ENCODE peak calls at places on chromosomes 6 and 20, in five cellular contexts. E, T, S, F and M are unnamed samples.

GRCh38 chr6:39847216-39847615 is 55.0 kb downstream of the DAAM2 start:
- DNase-seq in S (no peak), T (no peak), E (peak), F (no peak), M (no peak)

GRCh38 chr6:126107475-126108121 is 121.3 kb downstream of the TRMT11 start:
- DNase-seq in F (no peak), S (no peak), T (peak), E (peak), M (no peak)

GRCh38 chr20:44776977-44777376 is 31.3 kb downstream of the KCNK15 start:
- DNase-seq in E (peak), T (peak), F (peak), S (no peak), M (peak)

GRCh38 chr6:107670792-107671199 is 153.3 kb downstream of the SCML4 start:
- DNase-seq in S (no peak), E (peak), F (peak), T (peak), M (peak)

GRCh38 chr20:535958-536357 is 7.6 kb downstream of the CSNK2A1 start:
- DNase-seq in E (no peak), F (no peak), S (no peak), T (no peak), M (peak)

GRCh38 chr6:141607956-141608355 is 524.8 kb upstream of the GJE1 start:
- DNase-seq in T (no peak), E (no peak), F (no peak), S (no peak), M (no peak)

GRCh38 chr6:170344631-170345576 is 38.3 kb downstream of the FAM120B start:
- DNase-seq in F (peak), T (no peak), E (no peak), S (peak), M (no peak)

GRCh38 chr6:161353208-161353613 is 79.3 kb upstream of the AGPAT4 start:
- DNase-seq in E (peak), T (peak), S (peak), F (peak), M (peak)

GRCh38 chr6:17506531-17506930 is 93.6 kb upstream of the FAM8A1 start:
- DNase-seq in E (no peak), F (no peak), T (no peak), S (no peak), M (no peak)

GRCh38 chr6:95593025-95593424 is 15.7 kb downstream of the MANEA start:
- DNase-seq in T (no peak), E (no peak), F (peak), S (no peak), M (no peak)

GRCh38 chr6:134253681-134254080 is 64.2 kb downstream of the SGK1 start:
- DNase-seq in E (peak), S (no peak), F (no peak), T (peak), M (peak)

GRCh38 chr6:115544765-115545409 is 515.8 kb downstream of the FRK start:
- DNase-seq in F (no peak), T (no peak), E (no peak), S (no peak), M (no peak)

GRCh38 chr6:39076993-39077535 is 28.5 kb downstream of the GLP1R start:
- DNase-seq in E (no peak), T (no peak), F (no peak), S (no peak), M (no peak)

GRCh38 chr20:3042621-3043020 is 801 bp upstream of the GNRH2 start:
- DNase-seq in F (no peak), S (no peak), E (peak), T (no peak), M (no peak)

GRCh38 chr6:31771992-31772358 is 5.2 kb downstream of the VWA7 start:
- DNase-seq in F (no peak), E (no peak), T (no peak), S (no peak), M (no peak)

GRCh38 chr6:133701633-133702331 is 187.1 kb upstream of the TCF21 start:
- DNase-seq in E (no peak), T (no peak), S (no peak), F (peak), M (peak)

GRCh38 chr20:57006411-57007170 is 259.9 kb downstream of the BMP7 start:
- DNase-seq in F (peak), T (peak), E (no peak), S (no peak), M (no peak)

GRCh38 chr20:52340036-52340634 is 148.6 kb upstream of the ZFP64 start:
- DNase-seq in S (no peak), E (peak), T (no peak), F (peak), M (no peak)

GRCh38 chr6:116444092-116444491 is 17.1 kb upstream of the CALHM6 start:
- DNase-seq in F (peak), S (peak), E (peak), T (peak), M (peak)

GRCh38 chr6:118391086-118391485 is 157.0 kb upstream of the PLN start:
- DNase-seq in E (no peak), S (no peak), T (no peak), F (no peak), M (no peak)

GRCh38 chr20:43959079-43959919 is 44.6 kb downstream of the TOX2 start:
- DNase-seq in E (no peak), T (no peak), S (no peak), F (peak), M (no peak)

GRCh38 chr6:137028912-137029311 is 15.9 kb downstream of the IL20RA start:
- DNase-seq in F (peak), S (no peak), E (no peak), T (no peak), M (no peak)

GRCh38 chr6:44034931-44035345 is 92.3 kb downstream of the MRPL14 start:
- DNase-seq in E (no peak), F (peak), S (no peak), T (no peak), M (no peak)

GRCh38 chr6:47519279-47519678 is 41.7 kb downstream of the CD2AP start:
- DNase-seq in F (no peak), T (no peak), E (no peak), S (no peak), M (no peak)

GRCh38 chr6:90643366-90643765 is 56.5 kb upstream of the MAP3K7 start:
- DNase-seq in F (no peak), S (no peak), T (no peak), E (no peak), M (no peak)

GRCh38 chr20:17916365-17916996 is 52.1 kb downstream of the SNX5 start:
- DNase-seq in E (no peak), F (no peak), T (no peak), S (no peak), M (no peak)

GRCh38 chr6:159108438-159108985 is 60.7 kb upstream of the FNDC1 start:
- DNase-seq in E (no peak), T (no peak), F (no peak), S (no peak), M (no peak)

GRCh38 chr6:81487489-81487888 is 265.0 kb downstream of the TENT5A start:
- DNase-seq in S (no peak), F (no peak), T (no peak), E (peak), M (peak)

GRCh38 chr20:6468751-6469150 is 298.7 kb upstream of the BMP2 start:
- DNase-seq in E (no peak), T (no peak), F (peak), S (no peak), M (no peak)

GRCh38 chr6:10720229-10720959 is 2.5 kb upstream of the TMEM14C start:
- DNase-seq in T (no peak), E (no peak), S (no peak), F (peak), M (no peak)

GRCh38 chr6:169953686-169954085 is 202.3 kb downstream of the ERMARD start:
- DNase-seq in E (no peak), T (no peak), F (no peak), S (no peak), M (no peak)

GRCh38 chr20:4051413-4052138 is 36.2 kb upstream of the RNF24 start:
- DNase-seq in T (peak), E (no peak), F (no peak), S (no peak), M (no peak)

GRCh38 chr6:123546537-123546936 is 90.2 kb downstream of the TRDN start:
- DNase-seq in S (no peak), F (no peak), E (no peak), T (no peak), M (no peak)

GRCh38 chr6:138387577-138388368 is 10.1 kb downstream of the SMIM28 start:
- DNase-seq in T (no peak), F (peak), E (no peak), S (no peak), M (no peak)

GRCh38 chr6:18978330-18979128 is 591.4 kb downstream of the RNF144B start:
- DNase-seq in E (peak), T (peak), F (peak), S (no peak), M (peak)

GRCh38 chr20:18506744-18507143 is 996 bp upstream of the SEC23B start:
- DNase-seq in S (no peak), F (no peak), T (no peak), E (peak), M (peak)

GRCh38 chr6:144055121-144055931 is 40.0 kb downstream of the SF3B5 start:
- DNase-seq in T (no peak), E (no peak), S (no peak), F (no peak), M (no peak)

GRCh38 chr20:55472704-55473103 is 532.6 kb downstream of the CBLN4 start:
- DNase-seq in S (no peak), T (peak), F (no peak), E (no peak), M (no peak)

GRCh38 chr6:35370124-35370741 is 27.9 kb downstream of the PPARD start:
- DNase-seq in T (no peak), S (peak), E (no peak), F (peak), M (peak)

GRCh38 chr20:50111120-50111828 is 1.7 kb downstream of the UBE2V1 start:
- DNase-seq in F (peak), S (no peak), T (no peak), E (no peak), M (peak)

GRCh38 chr20:1935696-1936366 is 40.6 kb downstream of the SIRPA start:
- DNase-seq in F (no peak), E (no peak), T (no peak), S (no peak), M (peak)
- TF ChIP-seq EZH2phosphoT487 in F (no peak), E (no peak), T (no peak), S (no peak), M (no peak)

GRCh38 chr20:31606678-31606927 is 1.5 kb downstream of the ID1 start:
- DNase-seq in F (no peak), E (peak), S (no peak), T (no peak), M (no peak)

GRCh38 chr20:31604567-31605030 is 490 bp upstream of the ID1 start:
- DNase-seq in T (peak), F (no peak), S (no peak), E (peak), M (no peak)

GRCh38 chr20:31603822-31604566 is 1.1 kb upstream of the ID1 start:
- DNase-seq in T (peak), E (peak), F (peak), S (peak), M (peak)

GRCh38 chr20:31605902-31606677 is 1.0 kb downstream of the ID1 start:
- DNase-seq in F (peak), S (no peak), E (peak), T (peak), M (peak)

DNA sequence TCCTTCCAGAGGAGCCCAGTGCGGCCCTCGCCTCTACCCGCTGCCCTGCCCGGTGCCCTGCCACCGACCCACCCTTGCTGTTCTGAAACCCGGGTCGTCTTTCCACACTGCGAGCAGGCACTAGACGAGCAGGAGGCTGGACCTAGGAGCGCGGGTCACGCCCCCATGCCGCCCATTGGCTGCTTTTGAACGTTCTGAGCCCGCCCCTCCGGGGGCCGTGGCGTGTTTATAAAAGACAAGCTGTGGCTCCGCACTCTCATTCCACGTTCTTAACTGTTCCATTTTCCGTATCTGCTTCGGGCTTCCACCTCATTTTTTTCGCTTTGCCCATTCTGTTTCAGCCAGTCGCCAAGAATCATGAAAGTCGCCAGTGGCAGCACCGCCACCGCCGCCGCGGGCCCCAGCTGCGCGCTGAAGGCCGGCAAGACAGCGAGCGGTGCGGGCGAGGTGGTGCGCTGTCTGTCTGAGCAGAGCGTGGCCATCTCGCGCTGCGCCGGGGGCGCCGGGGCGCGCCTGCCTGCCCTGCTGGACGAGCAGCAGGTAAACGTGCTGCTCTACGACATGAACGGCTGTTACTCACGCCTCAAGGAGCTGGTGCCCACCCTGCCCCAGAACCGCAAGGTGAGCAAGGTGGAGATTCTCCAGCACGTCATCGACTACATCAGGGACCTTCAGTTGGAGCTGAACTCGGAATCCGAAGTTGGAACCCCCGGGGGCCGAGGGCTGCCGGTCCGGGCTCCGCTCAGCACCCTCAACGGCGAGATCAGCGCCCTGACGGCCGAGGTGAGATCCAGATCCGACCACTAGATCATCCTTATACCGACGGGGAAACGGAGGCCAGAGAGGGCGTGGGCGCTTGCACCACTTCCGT is at the start of gene ID1:
- DNase-seq in E (peak), S (peak), T (peak), F (peak), M (peak)
- TF ChIP-seq EZH2 in E (no peak), S (no peak), T (no peak), F (no peak), M (no peak)

DNA sequence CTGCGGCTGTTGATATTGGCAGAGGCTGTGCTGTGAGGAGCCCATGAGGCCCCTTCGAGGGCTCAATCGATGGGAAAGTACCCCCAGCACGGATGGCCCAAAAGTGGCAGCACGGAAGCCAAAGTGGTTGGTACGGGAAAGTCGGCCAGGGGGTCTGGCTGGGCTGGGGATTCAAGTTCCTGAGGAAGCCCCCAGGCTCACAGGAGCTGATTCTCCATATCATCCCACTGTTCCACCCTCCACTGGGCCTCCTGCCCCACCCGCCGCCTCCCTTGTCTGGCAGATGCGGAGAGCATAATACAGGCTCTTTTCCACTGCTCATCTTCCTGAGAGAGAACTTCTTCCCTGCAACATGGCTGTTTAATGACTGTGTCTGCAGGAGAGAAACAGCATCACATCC is 217.8 kb upstream of the CST7 start:
- DNase-seq in E (no peak), T (no peak), F (no peak), S (no peak), M (no peak)
- TF ChIP-seq EZH2phosphoT487 in E (no peak), T (no peak), F (no peak), S (no peak), M (no peak)

GRCh38 chr20:22567944-22568871 is 16.2 kb downstream of the FOXA2 start:
- DNase-seq in T (peak), S (no peak), E (peak), F (no peak), M (no peak)
- TF ChIP-seq EZH2 in T (peak), S (no peak), E (peak), F (no peak), M (peak)

DNA sequence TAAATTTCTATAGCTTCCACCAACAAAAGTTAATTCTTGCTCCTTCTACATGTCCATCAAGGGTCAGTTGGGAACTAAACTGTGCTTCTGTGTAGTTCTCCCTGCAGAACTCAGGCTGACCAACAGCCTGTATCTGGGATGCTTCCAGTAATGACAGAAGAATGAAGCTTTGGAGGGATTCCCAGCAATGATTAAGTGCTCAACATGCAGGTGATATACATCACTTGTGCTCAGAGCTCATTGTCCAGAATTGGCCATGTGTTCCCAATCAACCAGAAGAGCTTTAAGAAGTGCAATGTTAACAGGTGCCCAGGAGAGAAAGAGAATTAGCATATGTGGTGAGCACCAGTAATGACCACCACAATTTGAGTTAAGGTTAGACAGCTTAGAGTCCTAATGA is 37.4 kb upstream of the SNRPB2 start:
- DNase-seq in S (no peak), F (peak), E (no peak), T (no peak), M (no peak)
- TF ChIP-seq EZH2phosphoT487 in S (no peak), F (no peak), E (no peak), T (no peak), M (no peak)

GRCh38 chr6:114342086-114342825 is 567 bp downstream of the HS3ST5 start:
- DNase-seq in T (peak), E (peak), S (no peak), F (peak), M (peak)
- TF ChIP-seq EZH2 in T (no peak), E (no peak), S (no peak), F (no peak), M (no peak)